ENCODE peak calls at places on chromosomes 5 and 9, in nine cellular contexts. R is AG08395, W is right cardiac atrium, K is aorta, O is M059J, T is WERI-Rb-1, H is EL, Z is AG08396, G is GM12865. C is an unnamed sample.

GRCh38 chr5:123964916-123965315 is 452.9 kb downstream of the CSNK1G3 start:
- DNase-seq in R (no peak), Z (no peak), G (no peak), H (peak), W (no peak), K (no peak), T (no peak), O (no peak), C (no peak)

GRCh38 chr9:113381909-113382411 is 5.2 kb upstream of the HDHD3 start:
- DNase-seq in K (no peak), Z (no peak), H (no peak), O (no peak), W (no peak), G (no peak), R (no peak), T (no peak), C (no peak)

GRCh38 chr9:33151007-33151557 is 16.1 kb downstream of the B4GALT1 start:
- DNase-seq in G (no peak), R (peak), O (peak), Z (peak), T (no peak), W (peak), K (no peak), H (peak), C (no peak)

GRCh38 chr5:76547242-76547890 is 75.8 kb downstream of the F2RL2 start:
- DNase-seq in R (no peak), T (no peak), K (no peak), Z (no peak), G (peak), O (no peak), H (no peak), W (no peak), C (no peak)

GRCh38 chr5:180116441-180117377 is 45.1 kb upstream of the RNF130 start:
- DNase-seq in R (no peak), G (no peak), Z (no peak), O (peak), W (peak), T (no peak), H (no peak), K (peak), C (no peak)

GRCh38 chr5:143707797-143708196 is 104.2 kb upstream of the HMHB1 start:
- DNase-seq in K (no peak), O (no peak), T (no peak), Z (no peak), R (peak), H (no peak), G (no peak), W (no peak), C (no peak)

GRCh38 chr9:16246785-16247184 is 623.7 kb downstream of the BNC2 start:
- DNase-seq in R (peak), W (no peak), Z (no peak), G (no peak), H (peak), T (no peak), K (no peak), O (peak), C (no peak)

GRCh38 chr9:129175515-129175824 is 2.6 kb downstream of the IER5L start:
- DNase-seq in G (no peak), W (no peak), Z (no peak), O (no peak), T (no peak), R (no peak), K (no peak), H (no peak), C (no peak)

GRCh38 chr9:35729700-35730485 is 2.1 kb downstream of the TLN1 start:
- DNase-seq in G (peak), R (peak), Z (peak), O (peak), K (peak), H (peak), T (peak), W (peak), C (no peak)

GRCh38 chr9:38641985-38642864 is 21.8 kb upstream of the ANKRD18A start:
- DNase-seq in H (peak), Z (no peak), G (peak), O (peak), W (no peak), R (no peak), K (no peak), T (peak), C (no peak)

GRCh38 chr9:134503301-134504105 is 138.1 kb upstream of the COL5A1 start:
- DNase-seq in Z (no peak), R (no peak), G (no peak), T (no peak), K (peak), O (peak), W (no peak), H (no peak), C (no peak)

GRCh38 chr5:170097934-170098333 is 7.8 kb upstream of the FOXI1 start:
- DNase-seq in W (no peak), G (no peak), R (no peak), H (no peak), Z (no peak), O (no peak), K (no peak), T (no peak), C (no peak)

GRCh38 chr5:173866249-173867172 is 21.6 kb upstream of the CPEB4 start:
- DNase-seq in Z (no peak), H (no peak), R (no peak), T (no peak), O (no peak), K (no peak), W (peak), G (no peak), C (no peak)

GRCh38 chr5:112248643-112249042 is 170.4 kb downstream of the EPB41L4A start:
- DNase-seq in G (no peak), R (no peak), K (no peak), H (no peak), Z (no peak), T (no peak), O (no peak), W (no peak), C (no peak)

GRCh38 chr5:132850066-132850465 is 16.2 kb downstream of the GDF9 start:
- DNase-seq in T (no peak), O (peak), G (no peak), W (no peak), Z (peak), K (no peak), R (peak), H (peak), C (no peak)

GRCh38 chr9:89507626-89508025 is 9.7 kb upstream of the SEMA4D start:
- DNase-seq in O (no peak), H (no peak), G (no peak), R (no peak), W (no peak), K (no peak), Z (no peak), T (no peak), C (no peak)

GRCh38 chr9:123176230-123176629 is 92.2 kb downstream of the STRBP start:
- DNase-seq in O (peak), W (no peak), R (peak), H (peak), Z (no peak), G (no peak), K (no peak), T (no peak), C (no peak)

GRCh38 chr9:81393985-81394811 is 295.1 kb downstream of the TLE1 start:
- DNase-seq in G (no peak), O (peak), K (no peak), Z (no peak), W (peak), T (no peak), H (no peak), R (no peak), C (no peak)

GRCh38 chr9:83291196-83291595 is 228.3 kb upstream of the RASEF start:
- DNase-seq in Z (no peak), T (no peak), R (no peak), K (no peak), O (no peak), G (no peak), W (no peak), H (no peak), C (no peak)

GRCh38 chr5:159695741-159696294 is 220.5 kb upstream of the ADRA1B start:
- DNase-seq in K (no peak), O (no peak), W (no peak), R (no peak), H (no peak), G (no peak), Z (no peak), T (no peak), C (no peak)

GRCh38 chr9:126721531-126722098 is 83.2 kb upstream of the ZBTB43 start:
- DNase-seq in O (peak), R (no peak), Z (no peak), K (no peak), G (no peak), H (no peak), W (no peak), T (no peak), C (no peak)

GRCh38 chr5:83447533-83447932 is 24.0 kb upstream of the VCAN start:
- DNase-seq in R (no peak), O (no peak), G (no peak), T (no peak), W (no peak), H (no peak), K (no peak), Z (no peak), C (no peak)

GRCh38 chr5:147393866-147394265 is 116.0 kb downstream of the DPYSL3 start:
- DNase-seq in K (no peak), T (peak), H (no peak), G (no peak), W (no peak), Z (no peak), O (no peak), R (no peak), C (no peak)

GRCh38 chr5:73299017-73299630 is 126.1 kb downstream of the TMEM174 start:
- DNase-seq in Z (peak), H (peak), R (peak), G (no peak), T (peak), O (peak), W (no peak), K (peak), C (no peak)

C was measured in type B pancreatic cell.